ENCODE peak calls at places on chromosomes 6 and 20, in seven cellular contexts. Y is neural crest cell, N is DND-41, L is keratinocyte, X is SW480, A is T-helper 2 cell, G is HS-5. T is an unnamed sample.

GRCh38 chr20:58458342-58459057 is 56.7 kb downstream of the APCDD1L start:
- DNase-seq in L (peak), A (no peak), Y (no peak), X (no peak), N (no peak), G (peak), T (peak)

GRCh38 chr6:26240981-26241770 is 123.8 kb upstream of the BTN3A2 start:
- DNase-seq in A (peak), X (no peak), L (no peak), G (no peak), Y (no peak), N (no peak), T (peak)

GRCh38 chr20:24017160-24017761 is 28.7 kb upstream of the GGTLC1 start:
- DNase-seq in Y (no peak), X (peak), G (no peak), L (no peak), A (peak), N (no peak), T (no peak)

GRCh38 chr6:365835-366234 is 25.7 kb upstream of the IRF4 start:
- DNase-seq in L (no peak), A (no peak), N (no peak), G (no peak), Y (no peak), X (no peak), T (no peak)

GRCh38 chr6:135002974-135003703 is 51.5 kb downstream of the HBS1L start:
- DNase-seq in N (no peak), Y (no peak), G (no peak), A (peak), L (no peak), X (no peak), T (no peak)

GRCh38 chr6:85579581-85579980 is 14.1 kb downstream of the SNX14 start:
- DNase-seq in X (no peak), G (no peak), L (no peak), N (no peak), A (no peak), Y (no peak), T (peak)

GRCh38 chr6:3385660-3386151 is 71.1 kb downstream of the SLC22A23 start:
- DNase-seq in L (no peak), X (peak), G (no peak), A (no peak), Y (no peak), N (no peak), T (no peak)

GRCh38 chr6:22113046-22113766 is 183.6 kb downstream of the PRL start:
- DNase-seq in Y (no peak), L (no peak), A (no peak), X (peak), N (no peak), G (peak), T (no peak)

GRCh38 chr6:72624557-72625160 is 2.8 kb downstream of the KCNQ5 start:
- DNase-seq in Y (no peak), L (no peak), X (peak), G (no peak), N (no peak), A (peak), T (no peak)

GRCh38 chr6:119568580-119568979 is 219.0 kb upstream of the MAN1A1 start:
- DNase-seq in Y (no peak), G (no peak), X (no peak), L (no peak), N (no peak), A (no peak), T (no peak)

GRCh38 chr6:105212587-105212986 is 32.8 kb upstream of the POPDC3 start:
- DNase-seq in L (no peak), X (no peak), A (peak), G (no peak), N (no peak), Y (no peak), T (no peak)

GRCh38 chr6:28490191-28490890 is 25.3 kb downstream of the GPX6 start:
- DNase-seq in L (no peak), G (no peak), X (no peak), A (no peak), Y (no peak), N (no peak), T (no peak)

GRCh38 chr6:17957488-17957887 is 29.9 kb downstream of the KIF13A start:
- DNase-seq in N (no peak), G (no peak), Y (no peak), X (no peak), A (peak), L (no peak), T (no peak)

GRCh38 chr20:29878777-29879442 is 1378.6 kb upstream of the DEFB115 start:
- DNase-seq in X (no peak), G (no peak), L (no peak), N (no peak), Y (no peak), A (no peak), T (peak)

GRCh38 chr20:36070451-36070850 is 84.1 kb upstream of the EPB41L1 start:
- DNase-seq in N (peak), L (no peak), X (no peak), G (no peak), Y (peak), A (no peak), T (peak)

GRCh38 chr6:66772785-66773184 is 1065.8 kb upstream of the EYS start:
- DNase-seq in X (no peak), A (no peak), G (peak), Y (no peak), N (no peak), L (no peak), T (no peak)

GRCh38 chr6:24536466-24536865 is 41.7 kb downstream of the ALDH5A1 start:
- DNase-seq in N (no peak), X (no peak), A (no peak), L (no peak), Y (no peak), G (no peak), T (no peak)

GRCh38 chr20:38134427-38135281 is 30.4 kb downstream of the TGM2 start:
- DNase-seq in G (no peak), Y (no peak), A (peak), X (peak), L (no peak), N (no peak), T (peak)

GRCh38 chr6:161482517-161482903 is 208.6 kb upstream of the AGPAT4 start:
- DNase-seq in G (no peak), L (no peak), A (no peak), N (no peak), X (no peak), Y (no peak), T (no peak)

GRCh38 chr20:33431797-33432381 is 11.7 kb downstream of the SNTA1 start:
- DNase-seq in L (no peak), N (no peak), X (no peak), G (no peak), A (no peak), Y (no peak), T (no peak)

GRCh38 chr6:149153100-149153499 is 164.4 kb upstream of the TAB2 start:
- DNase-seq in Y (no peak), G (no peak), N (no peak), A (no peak), L (no peak), X (no peak), T (no peak)

GRCh38 chr6:135182993-135183531 is 2.0 kb downstream of the MYB start:
- DNase-seq in L (no peak), G (no peak), N (peak), X (peak), Y (no peak), A (peak), T (peak)

GRCh38 chr20:37417146-37417856 is 71.4 kb downstream of the SRC start:
- DNase-seq in A (no peak), N (no peak), G (no peak), Y (no peak), X (no peak), L (no peak), T (no peak)

GRCh38 chr6:79713701-79714322 is 82.7 kb downstream of the SH3BGRL2 start:
- DNase-seq in Y (peak), G (no peak), A (peak), X (peak), N (peak), L (no peak), T (peak)

GRCh38 chr6:65199121-65199520 is 507.9 kb downstream of the EYS start:
- DNase-seq in G (no peak), X (no peak), L (no peak), Y (no peak), A (no peak), N (no peak), T (no peak)

GRCh38 chr20:38863024-38863851 is 57.7 kb downstream of the PPP1R16B start:
- DNase-seq in N (no peak), G (no peak), Y (no peak), L (no peak), A (peak), X (no peak), T (no peak)

T was measured in ELF-1.